ENCODE peak calls at places on chromosomes 2 and 18, in five cellular contexts. Z is lung, U is adrenal gland, M is GM23248, I is HCT116. S is an unnamed sample.

GRCh38 chr2:60984717-60985116 is 32.8 kb upstream of the PEX13 start:
- DNase-seq in Z (no peak), U (no peak), M (no peak), I (no peak), S (no peak)

GRCh38 chr18:50938912-50939311 is 28.9 kb upstream of the ELAC1 start:
- DNase-seq in Z (no peak), U (no peak), M (no peak), I (no peak), S (no peak)

GRCh38 chr2:145431181-145431951 is 911.4 kb upstream of the ZEB2 start:
- DNase-seq in Z (no peak), U (no peak), M (no peak), I (no peak), S (no peak)

GRCh38 chr2:74553892-74554820 is at the start of the genes DOK1 and LOXL3:
- DNase-seq in Z (peak; percentile 90), U (peak; percentile 86), M (peak; percentile 92), I (no peak), S (no peak)

GRCh38 chr2:196957442-196957841 is 30.9 kb upstream of the PGAP1 start:
- DNase-seq in Z (no peak), U (no peak), M (no peak), I (no peak), S (no peak)

GRCh38 chr18:48866028-48866733 is 84.6 kb downstream of the SMAD7 start:
- DNase-seq in Z (no peak), U (peak; percentile 75), M (peak; percentile 71), I (no peak), S (no peak)

GRCh38 chr18:55088000-55088401 is 128.7 kb upstream of the CCDC68 start:
- DNase-seq in Z (no peak), U (no peak), M (peak; percentile 19), I (no peak), S (no peak)

GRCh38 chr2:46848446-46848845 is 67.2 kb downstream of the MCFD2 start:
- DNase-seq in Z (no peak), U (no peak), M (peak; percentile 50), I (no peak), S (no peak)

GRCh38 chr18:59996370-59996966 is 96.7 kb downstream of the PMAIP1 start:
- DNase-seq in Z (peak; percentile 39), U (no peak), M (peak; percentile 68), I (peak; percentile 59), S (no peak)

GRCh38 chr18:63213331-63213900 is 106.2 kb downstream of the BCL2 start:
- DNase-seq in Z (no peak), U (no peak), M (peak; percentile 17), I (no peak), S (no peak)
- H3K4me1 ChIP-seq in Z (peaks cover 3% of the 10 kb centered on the region), U (no peaks in the 10 kb centered on the region), M (no peaks in the 10 kb centered on the region), I (no peaks in the 10 kb centered on the region), S (no peaks in the 10 kb centered on the region)

GRCh38 chr2:238132463-238133450 is 5.7 kb upstream of the KLHL30 start:
- DNase-seq in Z (no peak), U (no peak), M (no peak), I (no peak), S (no peak)

GRCh38 chr2:238135601-238136150 is 2.8 kb upstream of the KLHL30 start:
- DNase-seq in Z (no peak), U (no peak), M (no peak), I (no peak), S (no peak)

GRCh38 chr2:238133499-238134392 is 4.7 kb upstream of the KLHL30 start:
- DNase-seq in Z (no peak), U (no peak), M (no peak), I (no peak), S (no peak)

GRCh38 chr2:238131761-238132462 is 6.6 kb upstream of the KLHL30 start:
- DNase-seq in Z (no peak), U (no peak), M (no peak), I (no peak), S (no peak)

GRCh38 chr2:238134393-238134785 is 4.1 kb upstream of the KLHL30 start:
- DNase-seq in Z (no peak), U (no peak), M (no peak), I (no peak), S (no peak)
- H3K36me3 ChIP-seq in Z (no peaks in the 10 kb centered on the region), U (no peaks in the 10 kb centered on the region), M (no peaks in the 10 kb centered on the region), I (no peaks in the 10 kb centered on the region), S (no peaks in the 10 kb centered on the region)

GRCh38 chr2:54579682-54580349 is 123.7 kb downstream of the SPTBN1 start:
- DNase-seq in Z (no peak), U (no peak), M (no peak), I (no peak), S (no peak)
- H3K27ac ChIP-seq in Z (peak overlapping the region; percentile 33), U (no peak overlapping the region), M (no peak overlapping the region), I (no peak overlapping the region), S (no peak overlapping the region)

GRCh38 chr2:201697899-201698298 is 545 bp downstream of the MPP4 start:
- DNase-seq in Z (no peak), U (peak; percentile 33), M (peak; percentile 91), I (no peak), S (no peak)
- H3K4me1 ChIP-seq in Z (no peaks in the 10 kb centered on the region), U (peaks cover 37% of the 10 kb centered on the region), M (peaks cover 47% of the 10 kb centered on the region), I (peaks cover 10% of the 10 kb centered on the region), S (peaks cover 6% of the 10 kb centered on the region)

GRCh38 chr2:131048641-131049040 is 44.6 kb downstream of the FAM168B start:
- DNase-seq in Z (no peak), U (no peak), M (no peak), I (no peak), S (no peak)
- H3K36me3 ChIP-seq in Z (peaks cover 57% of the 10 kb centered on the region), U (peaks cover 67% of the 10 kb centered on the region), M (peaks cover 40% of the 10 kb centered on the region), I (peaks cover 26% of the 10 kb centered on the region), S (peaks cover 21% of the 10 kb centered on the region)

DNA sequence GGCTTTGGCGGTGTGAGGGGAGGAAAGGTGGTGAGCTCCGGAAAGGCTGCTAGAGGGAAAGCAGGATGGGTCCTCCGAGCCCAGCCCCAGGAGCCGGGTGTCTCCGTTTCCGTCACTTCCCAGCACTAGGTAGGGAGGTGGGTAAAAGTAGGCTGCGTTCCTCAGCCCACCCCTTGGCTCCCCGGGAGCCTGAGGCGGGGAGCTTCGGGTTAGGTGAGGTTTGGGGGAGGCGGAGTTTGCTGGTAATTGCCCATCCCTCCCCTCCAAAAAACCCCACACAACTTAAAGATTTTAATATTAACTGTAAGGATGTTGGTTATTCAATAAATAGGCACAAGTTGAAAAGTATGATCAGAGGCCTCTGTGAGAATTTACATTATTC is 552 bp upstream of the ATF2 start:
- DNase-seq in Z (no peak), U (no peak), M (no peak), I (no peak), S (no peak)
- H3K27ac ChIP-seq in Z (peak overlapping the region; percentile 96), U (peak overlapping the region; percentile 63), M (peak overlapping the region; percentile 69), I (peak overlapping the region; percentile 51), S (no peak overlapping the region)